ENCODE peak calls at places on chromosome 11, in eight cellular contexts. N is stimulated activated CD4-positive, alpha-beta T cell treated with anti-CD3 and anti-CD28 coated beads, Interleukin-1b, Interleukin-23, amount 100 ng/mL, for 24 hours; D is T-helper 17 cell; A is effector CD8-positive, alpha-beta T cell; G is IMR-90; S is COR-L47; W is HTR-8/SVneo; F is fibroblast of mammary gland. B is an unnamed sample.

GRCh38 chr11:75311858-75312288 is 39.6 kb downstream of the ARRB1 start:
- DNase-seq in W (no peak), A (no peak), N (no peak), F (peak; percentile 83), S (no peak), G (peak; percentile 17), D (no peak), B (no peak)

GRCh38 chr11:64400667-64401066 is 41.7 kb downstream of the RPS6KA4 start:
- DNase-seq in F (no peak), D (no peak), G (no peak), S (peak; percentile 55), W (no peak), A (no peak), N (no peak), B (no peak)

GRCh38 chr11:76077575-76078150 is 128.6 kb downstream of the WNT11 start:
- DNase-seq in F (no peak), S (no peak), A (no peak), N (no peak), G (peak; percentile 15), W (peak; percentile 47), D (no peak), B (no peak)

GRCh38 chr11:25758145-25758661 is 573.7 kb upstream of the ANO3 start:
- DNase-seq in G (no peak), S (no peak), W (no peak), F (no peak), N (no peak), D (no peak), A (no peak), B (no peak)

GRCh38 chr11:116984186-116984585 is 114.0 kb downstream of the SIK3 start:
- DNase-seq in G (peak; percentile 75), A (no peak), S (no peak), W (peak; percentile 31), D (no peak), N (no peak), F (peak; percentile 84), B (no peak)

GRCh38 chr11:82003671-82004148 is 730.0 kb downstream of the FAM181B start:
- DNase-seq in A (no peak), G (no peak), W (no peak), S (no peak), D (no peak), N (no peak), F (peak; percentile 79), B (no peak)

GRCh38 chr11:24093410-24093809 is 403.4 kb upstream of the LUZP2 start:
- DNase-seq in A (no peak), N (no peak), G (no peak), S (peak; percentile 72), D (no peak), F (no peak), W (no peak), B (no peak)

GRCh38 chr11:78076733-78077403 is 2.8 kb downstream of the NDUFC2 start:
- DNase-seq in D (no peak), W (no peak), G (no peak), N (no peak), F (no peak), S (no peak), A (no peak), B (peak; percentile 30)

GRCh38 chr11:62604460-62605130 is 2.9 kb upstream of the MTA2 start:
- DNase-seq in S (no peak), N (no peak), F (no peak), W (no peak), A (no peak), D (no peak), G (no peak), B (no peak)

GRCh38 chr11:2590951-2591754 is 108.6 kb downstream of the KCNQ1OT1 start:
- DNase-seq in G (no peak), N (no peak), W (no peak), A (no peak), F (no peak), S (no peak), D (peak; percentile 4), B (no peak)

GRCh38 chr11:66868726-66869291 is 11.9 kb downstream of the LRFN4 start:
- DNase-seq in F (no peak), W (no peak), A (peak; percentile 67), S (no peak), D (peak; percentile 59), G (no peak), N (peak; percentile 66), B (no peak)

GRCh38 chr11:117145393-117145761 is 1.3 kb downstream of the PAFAH1B2 start:
- DNase-seq in W (peak; percentile 59), N (no peak), A (no peak), D (no peak), G (peak; percentile 32), F (peak; percentile 56), S (peak; percentile 9), B (no peak)

GRCh38 chr11:61160487-61161189 is 588 bp downstream of the VPS37C start:
- DNase-seq in D (no peak), S (no peak), W (no peak), F (peak; percentile 20), A (peak; percentile 33), G (no peak), N (no peak), B (no peak)

GRCh38 chr11:111465400-111465799 is 46.8 kb downstream of the BTG4 start:
- DNase-seq in S (no peak), D (no peak), W (no peak), F (peak; percentile 89), N (no peak), G (peak; percentile 84), A (no peak), B (no peak)

GRCh38 chr11:42200311-42200710 is 740.9 kb upstream of the LRRC4C start:
- DNase-seq in A (no peak), N (no peak), D (no peak), F (no peak), G (no peak), W (no peak), S (no peak), B (no peak)

GRCh38 chr11:36156486-36157150 is 132.6 kb downstream of the COMMD9 start:
- DNase-seq in S (peak; percentile 63), A (no peak), F (peak; percentile 87), D (no peak), G (peak; percentile 36), N (no peak), W (no peak), B (no peak)

GRCh38 chr11:119702261-119702591 is 26.8 kb downstream of the NECTIN1 start:
- DNase-seq in W (no peak), S (no peak), F (peak; percentile 20), D (no peak), N (no peak), G (peak; percentile 60), A (no peak), B (no peak)

B was measured in NCI-H2029 treated with DMSO at 0.1 percent for 48 hours.